ENCODE peak calls at places on chromosomes 4 and X, in nine cellular contexts. One of them, this sample, is unnamed.

GRCh38 chr4:85058551-85058950 is 92.1 kb upstream of the WDFY3 start:
- DNase-seq in heart left ventricle: no peak
- DNase-seq in SJSA1: no peak
- DNase-seq in testis: no peak
- DNase-seq in CD4-positive, alpha-beta memory T cell: no peak
- DNase-seq in ovary: no peak
- DNase-seq in KBM-7: no peak
- DNase-seq in T-helper 1 cell: no peak
- DNase-seq in aorta: no peak
- DNase-seq in this sample: no peak

GRCh38 chr4:54226399-54227260 is 2.5 kb upstream of the PDGFRA start:
- DNase-seq in ovary: peak
- DNase-seq in T-helper 1 cell: no peak
- DNase-seq in aorta: peak
- DNase-seq in heart left ventricle: peak
- DNase-seq in SJSA1: peak
- DNase-seq in testis: peak
- DNase-seq in CD4-positive, alpha-beta memory T cell: no peak
- DNase-seq in KBM-7: no peak
- DNase-seq in this sample: no peak

GRCh38 chr4:53855886-53856260 is 208.5 kb downstream of the CHIC2 start:
- DNase-seq in SJSA1: no peak
- DNase-seq in CD4-positive, alpha-beta memory T cell: no peak
- DNase-seq in KBM-7: no peak
- DNase-seq in testis: peak
- DNase-seq in aorta: no peak
- DNase-seq in ovary: no peak
- DNase-seq in heart left ventricle: peak
- DNase-seq in T-helper 1 cell: no peak
- DNase-seq in this sample: no peak

GRCh38 chr4:1490011-1490905 is 84.0 kb upstream of the NKX1-1 start:
- DNase-seq in SJSA1: no peak
- DNase-seq in aorta: no peak
- DNase-seq in heart left ventricle: no peak
- DNase-seq in T-helper 1 cell: no peak
- DNase-seq in KBM-7: no peak
- DNase-seq in CD4-positive, alpha-beta memory T cell: no peak
- DNase-seq in ovary: no peak
- DNase-seq in testis: no peak
- DNase-seq in this sample: no peak

GRCh38 chr4:69322055-69322454 is 41.8 kb downstream of the UGT2B28 start:
- DNase-seq in aorta: no peak
- DNase-seq in testis: no peak
- DNase-seq in T-helper 1 cell: no peak
- DNase-seq in SJSA1: no peak
- DNase-seq in ovary: no peak
- DNase-seq in KBM-7: no peak
- DNase-seq in heart left ventricle: no peak
- DNase-seq in CD4-positive, alpha-beta memory T cell: no peak
- DNase-seq in this sample: no peak

GRCh38 chrX:30495468-30495867 is 82.1 kb downstream of the TASL start:
- DNase-seq in ovary: no peak
- DNase-seq in SJSA1: no peak
- DNase-seq in aorta: no peak
- DNase-seq in CD4-positive, alpha-beta memory T cell: no peak
- DNase-seq in testis: peak
- DNase-seq in KBM-7: no peak
- DNase-seq in T-helper 1 cell: no peak
- DNase-seq in heart left ventricle: no peak
- DNase-seq in this sample: no peak

GRCh38 chr4:147760695-147761094 is 28.8 kb downstream of the ARHGAP10 start:
- DNase-seq in ovary: no peak
- DNase-seq in KBM-7: no peak
- DNase-seq in CD4-positive, alpha-beta memory T cell: no peak
- DNase-seq in T-helper 1 cell: no peak
- DNase-seq in heart left ventricle: no peak
- DNase-seq in aorta: peak
- DNase-seq in SJSA1: no peak
- DNase-seq in testis: peak
- DNase-seq in this sample: no peak

GRCh38 chrX:39766085-39766726 is 331.6 kb downstream of the BCOR start:
- DNase-seq in aorta: no peak
- DNase-seq in CD4-positive, alpha-beta memory T cell: peak
- DNase-seq in ovary: no peak
- DNase-seq in KBM-7: no peak
- DNase-seq in T-helper 1 cell: peak
- DNase-seq in heart left ventricle: no peak
- DNase-seq in testis: no peak
- DNase-seq in SJSA1: no peak
- DNase-seq in this sample: no peak

GRCh38 chr4:105471566-105472176 is 2.2 kb downstream of the PPA2 start:
- DNase-seq in CD4-positive, alpha-beta memory T cell: peak
- DNase-seq in testis: peak
- DNase-seq in heart left ventricle: peak
- DNase-seq in KBM-7: peak
- DNase-seq in aorta: no peak
- DNase-seq in ovary: peak
- DNase-seq in T-helper 1 cell: peak
- DNase-seq in SJSA1: peak
- DNase-seq in this sample: peak

GRCh38 chrX:28888421-28888820 is 301.2 kb downstream of the IL1RAPL1 start:
- DNase-seq in testis: no peak
- DNase-seq in KBM-7: no peak
- DNase-seq in aorta: no peak
- DNase-seq in ovary: no peak
- DNase-seq in T-helper 1 cell: no peak
- DNase-seq in SJSA1: no peak
- DNase-seq in CD4-positive, alpha-beta memory T cell: no peak
- DNase-seq in heart left ventricle: no peak
- DNase-seq in this sample: no peak

GRCh38 chr4:108398836-108399235 is 221.5 kb upstream of the RPL34 start:
- DNase-seq in CD4-positive, alpha-beta memory T cell: no peak
- DNase-seq in ovary: no peak
- DNase-seq in KBM-7: no peak
- DNase-seq in heart left ventricle: no peak
- DNase-seq in T-helper 1 cell: no peak
- DNase-seq in testis: no peak
- DNase-seq in SJSA1: no peak
- DNase-seq in aorta: no peak
- DNase-seq in this sample: no peak

GRCh38 chr4:164613761-164614277 is 140.1 kb upstream of the SMIM31 start:
- DNase-seq in ovary: no peak
- DNase-seq in CD4-positive, alpha-beta memory T cell: no peak
- DNase-seq in heart left ventricle: no peak
- DNase-seq in KBM-7: no peak
- DNase-seq in SJSA1: no peak
- DNase-seq in testis: no peak
- DNase-seq in T-helper 1 cell: no peak
- DNase-seq in aorta: no peak
- DNase-seq in this sample: no peak

GRCh38 chrX:57227691-57228090 is 58.8 kb upstream of the FAAH2 start:
- DNase-seq in KBM-7: peak
- DNase-seq in CD4-positive, alpha-beta memory T cell: no peak
- DNase-seq in heart left ventricle: no peak
- DNase-seq in SJSA1: no peak
- DNase-seq in ovary: no peak
- DNase-seq in T-helper 1 cell: no peak
- DNase-seq in testis: no peak
- DNase-seq in aorta: no peak
- DNase-seq in this sample: no peak

GRCh38 chr4:105415281-105415744 is 58.5 kb downstream of the PPA2 start:
- DNase-seq in CD4-positive, alpha-beta memory T cell: no peak
- DNase-seq in heart left ventricle: no peak
- DNase-seq in T-helper 1 cell: no peak
- DNase-seq in aorta: no peak
- DNase-seq in SJSA1: no peak
- DNase-seq in KBM-7: no peak
- DNase-seq in testis: no peak
- DNase-seq in ovary: no peak
- DNase-seq in this sample: no peak

GRCh38 chr4:78622253-78622979 is 70.8 kb downstream of the ANXA3 start:
- DNase-seq in KBM-7: no peak
- DNase-seq in heart left ventricle: no peak
- DNase-seq in T-helper 1 cell: no peak
- DNase-seq in SJSA1: no peak
- DNase-seq in aorta: no peak
- DNase-seq in testis: no peak
- DNase-seq in ovary: no peak
- DNase-seq in CD4-positive, alpha-beta memory T cell: no peak
- DNase-seq in this sample: no peak

GRCh38 chrX:24646745-24647182 is 383 bp downstream of the PCYT1B start:
- DNase-seq in T-helper 1 cell: no peak
- DNase-seq in SJSA1: no peak
- DNase-seq in testis: no peak
- DNase-seq in ovary: no peak
- DNase-seq in KBM-7: peak
- DNase-seq in CD4-positive, alpha-beta memory T cell: no peak
- DNase-seq in heart left ventricle: no peak
- DNase-seq in aorta: no peak
- DNase-seq in this sample: no peak

GRCh38 chr4:610411-611261 is 14.7 kb upstream of the PDE6B start:
- DNase-seq in T-helper 1 cell: no peak
- DNase-seq in heart left ventricle: no peak
- DNase-seq in CD4-positive, alpha-beta memory T cell: no peak
- DNase-seq in testis: no peak
- DNase-seq in SJSA1: no peak
- DNase-seq in KBM-7: no peak
- DNase-seq in aorta: peak
- DNase-seq in ovary: no peak
- DNase-seq in this sample: no peak

GRCh38 chr4:104494822-104495559 is at the start of gene CXXC4:
- DNase-seq in aorta: peak
- DNase-seq in SJSA1: peak
- DNase-seq in T-helper 1 cell: peak
- DNase-seq in testis: peak
- DNase-seq in KBM-7: peak
- DNase-seq in ovary: peak
- DNase-seq in heart left ventricle: peak
- DNase-seq in CD4-positive, alpha-beta memory T cell: peak
- DNase-seq in this sample: no peak

GRCh38 chrX:119682019-119682989 is 10.7 kb downstream of the SEPTIN6 start:
- DNase-seq in T-helper 1 cell: no peak
- DNase-seq in aorta: no peak
- DNase-seq in SJSA1: no peak
- DNase-seq in heart left ventricle: no peak
- DNase-seq in CD4-positive, alpha-beta memory T cell: peak
- DNase-seq in ovary: no peak
- DNase-seq in testis: no peak
- DNase-seq in KBM-7: peak
- DNase-seq in this sample: no peak

GRCh38 chr4:6470502-6471302 is 1.7 kb downstream of the PPP2R2C start:
- DNase-seq in SJSA1: peak
- DNase-seq in testis: peak
- DNase-seq in T-helper 1 cell: no peak
- DNase-seq in ovary: peak
- DNase-seq in CD4-positive, alpha-beta memory T cell: no peak
- DNase-seq in aorta: peak
- DNase-seq in KBM-7: no peak
- DNase-seq in heart left ventricle: peak
- DNase-seq in this sample: no peak

GRCh38 chr4:1462768-1463075 is 56.5 kb upstream of the NKX1-1 start:
- DNase-seq in SJSA1: no peak
- DNase-seq in ovary: no peak
- DNase-seq in aorta: peak
- DNase-seq in T-helper 1 cell: no peak
- DNase-seq in testis: no peak
- DNase-seq in heart left ventricle: no peak
- DNase-seq in CD4-positive, alpha-beta memory T cell: no peak
- DNase-seq in KBM-7: no peak
- DNase-seq in this sample: no peak

GRCh38 chr4:138507527-138507926 is 265.4 kb upstream of the SLC7A11 start:
- DNase-seq in CD4-positive, alpha-beta memory T cell: no peak
- DNase-seq in aorta: no peak
- DNase-seq in SJSA1: no peak
- DNase-seq in testis: no peak
- DNase-seq in T-helper 1 cell: no peak
- DNase-seq in KBM-7: no peak
- DNase-seq in heart left ventricle: no peak
- DNase-seq in ovary: no peak
- DNase-seq in this sample: no peak

GRCh38 chrX:10549280-10549679 is 71.1 kb downstream of the MID1 start:
- DNase-seq in testis: no peak
- DNase-seq in CD4-positive, alpha-beta memory T cell: no peak
- DNase-seq in KBM-7: no peak
- DNase-seq in T-helper 1 cell: no peak
- DNase-seq in heart left ventricle: no peak
- DNase-seq in SJSA1: no peak
- DNase-seq in ovary: no peak
- DNase-seq in aorta: no peak
- DNase-seq in this sample: no peak

GRCh38 chrX:153521034-153521433 is 3.6 kb downstream of the ATP2B3 start:
- DNase-seq in SJSA1: no peak
- DNase-seq in heart left ventricle: no peak
- DNase-seq in testis: peak
- DNase-seq in KBM-7: no peak
- DNase-seq in ovary: no peak
- DNase-seq in aorta: no peak
- DNase-seq in CD4-positive, alpha-beta memory T cell: no peak
- DNase-seq in T-helper 1 cell: no peak
- DNase-seq in this sample: no peak

GRCh38 chr4:184437988-184438774 is 36.2 kb downstream of the IRF2 start:
- DNase-seq in KBM-7: peak
- DNase-seq in ovary: no peak
- DNase-seq in testis: no peak
- DNase-seq in heart left ventricle: no peak
- DNase-seq in aorta: no peak
- DNase-seq in T-helper 1 cell: no peak
- DNase-seq in SJSA1: no peak
- DNase-seq in CD4-positive, alpha-beta memory T cell: no peak
- DNase-seq in this sample: no peak

GRCh38 chr4:40414673-40415072 is 79.5 kb downstream of the CHRNA9 start:
- DNase-seq in SJSA1: no peak
- DNase-seq in testis: no peak
- DNase-seq in KBM-7: no peak
- DNase-seq in CD4-positive, alpha-beta memory T cell: no peak
- DNase-seq in T-helper 1 cell: no peak
- DNase-seq in heart left ventricle: no peak
- DNase-seq in aorta: no peak
- DNase-seq in ovary: no peak
- DNase-seq in this sample: no peak

GRCh38 chrX:40005290-40006011 is 92.3 kb downstream of the BCOR start:
- DNase-seq in ovary: peak
- DNase-seq in testis: no peak
- DNase-seq in heart left ventricle: no peak
- DNase-seq in SJSA1: no peak
- DNase-seq in CD4-positive, alpha-beta memory T cell: no peak
- DNase-seq in aorta: no peak
- DNase-seq in KBM-7: no peak
- DNase-seq in T-helper 1 cell: no peak
- DNase-seq in this sample: no peak

GRCh38 chrX:130082244-130083106 is 27.8 kb downstream of the ELF4 start:
- DNase-seq in T-helper 1 cell: peak
- DNase-seq in testis: peak
- DNase-seq in KBM-7: peak
- DNase-seq in SJSA1: peak
- DNase-seq in heart left ventricle: peak
- DNase-seq in aorta: peak
- DNase-seq in ovary: no peak
- DNase-seq in CD4-positive, alpha-beta memory T cell: peak
- DNase-seq in this sample: no peak

GRCh38 chr4:39732728-39733127 is 34.8 kb downstream of the UBE2K start:
- DNase-seq in ovary: no peak
- DNase-seq in SJSA1: no peak
- DNase-seq in T-helper 1 cell: no peak
- DNase-seq in KBM-7: no peak
- DNase-seq in aorta: no peak
- DNase-seq in CD4-positive, alpha-beta memory T cell: no peak
- DNase-seq in heart left ventricle: no peak
- DNase-seq in testis: no peak
- DNase-seq in this sample: peak

GRCh38 chrX:23742174-23742692 is 843 bp downstream of the ACOT9 start:
- DNase-seq in T-helper 1 cell: no peak
- DNase-seq in ovary: peak
- DNase-seq in KBM-7: peak
- DNase-seq in SJSA1: peak
- DNase-seq in aorta: no peak
- DNase-seq in heart left ventricle: peak
- DNase-seq in CD4-positive, alpha-beta memory T cell: peak
- DNase-seq in testis: peak
- DNase-seq in this sample: peak

GRCh38 chrX:14235004-14235403 is 205.3 kb upstream of the GEMIN8 start:
- DNase-seq in SJSA1: no peak
- DNase-seq in testis: no peak
- DNase-seq in T-helper 1 cell: no peak
- DNase-seq in heart left ventricle: no peak
- DNase-seq in CD4-positive, alpha-beta memory T cell: no peak
- DNase-seq in aorta: no peak
- DNase-seq in KBM-7: peak
- DNase-seq in ovary: no peak
- DNase-seq in this sample: no peak

This sample was measured in SW 1271.